ENCODE peak calls at places on chromosomes 2 and 18, in six cellular contexts. I, R, U, P, Y and A are unnamed samples.
A peak's percentile ranks its signal among the peaks of the same experiment; 100 is the strongest.

GRCh38 chr18:7664024-7664312 is 96.9 kb downstream of the PTPRM start:
- DNase-seq in I (no peak), Y (no peak), P (no peak), R (no peak), U (no peak), A (no peak)

GRCh38 chr2:197042613-197043248 is 116.2 kb upstream of the PGAP1 start:
- DNase-seq in P (no peak), U (no peak), I (no peak), Y (peak; percentile 32), R (no peak), A (no peak)

GRCh38 chr2:143264851-143265250 is 135.6 kb downstream of the ARHGAP15 start:
- DNase-seq in I (no peak), P (no peak), U (no peak), R (no peak), Y (no peak), A (no peak)

GRCh38 chr2:201432551-201433388 is 18.5 kb downstream of the TRAK2 start:
- DNase-seq in I (no peak), R (no peak), P (no peak), Y (no peak), U (no peak), A (no peak)

GRCh38 chr2:46302005-46302696 is 4.9 kb downstream of the EPAS1 start:
- DNase-seq in P (no peak), U (no peak), R (no peak), Y (no peak), I (no peak), A (no peak)

GRCh38 chr2:108947271-108947907 is 41.6 kb downstream of the EDAR start:
- DNase-seq in U (no peak), R (no peak), I (no peak), P (no peak), Y (no peak), A (no peak)

GRCh38 chr2:117068371-117068770 is 746.1 kb upstream of the DDX18 start:
- DNase-seq in Y (no peak), P (no peak), U (no peak), R (no peak), I (no peak), A (no peak)

GRCh38 chr2:96091711-96092579 is 24.4 kb downstream of the ADRA2B start:
- DNase-seq in P (peak; percentile 5), Y (no peak), U (no peak), R (no peak), I (no peak), A (no peak)

GRCh38 chr2:60219536-60219935 is 333.9 kb downstream of the BCL11A start:
- DNase-seq in U (no peak), Y (no peak), I (no peak), P (no peak), R (no peak), A (no peak)

GRCh38 chr18:66872277-66872676 is 268.4 kb upstream of the CDH19 start:
- DNase-seq in U (no peak), P (no peak), I (peak; percentile 42), Y (no peak), R (no peak), A (no peak)

GRCh38 chr2:84741182-84741822 is 139.6 kb downstream of the TRABD2A start:
- DNase-seq in Y (peak; percentile 54), U (peak; percentile 36), R (no peak), P (no peak), I (peak; percentile 30), A (no peak)

GRCh38 chr2:7744827-7745226 is 827.6 kb downstream of the RNF144A start:
- DNase-seq in P (no peak), Y (peak; percentile 72), U (peak; percentile 53), I (no peak), R (no peak), A (no peak)

GRCh38 chr2:36507408-36507812 is 90.6 kb downstream of the FEZ2 start:
- DNase-seq in U (peak; percentile 22), I (peak; percentile 71), Y (peak; percentile 32), P (peak; percentile 19), R (no peak), A (peak; percentile 6)

GRCh38 chr2:119011162-119011909 is 69.3 kb downstream of the MARCO start:
- DNase-seq in Y (peak; percentile 20), U (no peak), P (peak; percentile 66), I (peak; percentile 44), R (peak; percentile 37), A (no peak)

GRCh38 chr2:238439912-238440311 is 13.2 kb downstream of the ASB1 start:
- DNase-seq in I (no peak), R (no peak), P (no peak), Y (peak; percentile 37), U (no peak), A (no peak)

GRCh38 chr2:207693641-207694249 is 17.7 kb upstream of the CCNYL1 start:
- DNase-seq in I (no peak), R (no peak), Y (no peak), P (no peak), U (no peak), A (no peak)

GRCh38 chr18:80033181-80034067 is 810 bp upstream of the RBFA start:
- DNase-seq in Y (no peak), I (no peak), P (no peak), R (peak; percentile 90), U (peak; percentile 46), A (peak; percentile 58)

GRCh38 chr2:108271691-108272253 is 16.9 kb upstream of the SULT1C2 start:
- DNase-seq in I (no peak), U (no peak), P (no peak), R (no peak), Y (no peak), A (no peak)

GRCh38 chr18:68841301-68841700 is 43.4 kb downstream of the CCDC102B start:
- DNase-seq in I (no peak), U (no peak), Y (no peak), R (no peak), P (no peak), A (no peak)

GRCh38 chr2:27369471-27370025 is 590 bp downstream of the EIF2B4 start:
- DNase-seq in Y (no peak), U (no peak), P (no peak), R (peak; percentile 50), I (peak; percentile 64), A (no peak)

GRCh38 chr2:233794128-233794658 is 16.1 kb downstream of the MROH2A start:
- DNase-seq in P (no peak), Y (no peak), R (no peak), U (no peak), I (no peak), A (no peak)

GRCh38 chr18:51196116-51196810 is 1.2 kb downstream of the MEX3C start:
- DNase-seq in P (no peak), Y (peak; percentile 67), I (peak; percentile 52), U (peak; percentile 49), R (peak; percentile 11), A (no peak)

GRCh38 chr2:39247512-39247911 is 3.7 kb upstream of the CDKL4 start:
- DNase-seq in Y (no peak), P (no peak), I (no peak), U (no peak), R (no peak), A (no peak)

GRCh38 chr2:238139841-238140439 is 1.5 kb downstream of the KLHL30 start:
- DNase-seq in I (no peak), Y (no peak), P (no peak), U (no peak), R (no peak), A (no peak)

GRCh38 chr2:1671916-1672315 is 72.4 kb downstream of the PXDN start:
- DNase-seq in I (no peak), Y (no peak), U (no peak), P (no peak), R (no peak), A (no peak)

GRCh38 chr18:63119647-63120046 is 199.9 kb downstream of the BCL2 start:
- DNase-seq in U (no peak), P (no peak), Y (no peak), R (no peak), I (peak; percentile 40), A (no peak)

GRCh38 chr2:71934320-71934593 is 213.4 kb downstream of the CYP26B1 start:
- DNase-seq in P (no peak), U (no peak), Y (no peak), R (no peak), I (no peak), A (no peak)

GRCh38 chr2:43136862-43137261 is 89.5 kb downstream of the ZFP36L2 start:
- DNase-seq in U (peak; percentile 85), P (no peak), R (no peak), I (no peak), Y (peak; percentile 79), A (no peak)

GRCh38 chr2:169047253-169048250 is 16.4 kb upstream of the ABCB11 start:
- DNase-seq in I (peak; percentile 17), U (no peak), Y (no peak), P (no peak), R (no peak), A (no peak)

GRCh38 chr2:229733606-229734205 is 19.4 kb upstream of the DNER start:
- DNase-seq in Y (no peak), I (no peak), R (no peak), U (no peak), P (no peak), A (no peak)